ENCODE peak calls at places on chromosomes 3 and 15, in seven cellular contexts. One of them, this sample, is unnamed.

GRCh38 chr15:85625431-85625830 is 169.3 kb downstream of the KLHL25 start:
- DNase-seq in DMS 273 treated with DMSO at 0.1 percent for 48 hours: no peak
- DNase-seq in G401: no peak
- DNase-seq in endothelial cell: no peak
- DNase-seq in GM23248: no peak
- DNase-seq in iris pigment epithelial cell: no peak
- DNase-seq in activated CD4-positive, alpha-beta T cell treated with anti-CD3 and anti-CD28 coated beads, Interleukin-2, amount 50 U/mL, for 24 hours: no peak
- DNase-seq in this sample: no peak

GRCh38 chr15:80072285-80072684 is 12.8 kb downstream of the ZFAND6 start:
- DNase-seq in activated CD4-positive, alpha-beta T cell treated with anti-CD3 and anti-CD28 coated beads, Interleukin-2, amount 50 U/mL, for 24 hours: peak
- DNase-seq in iris pigment epithelial cell: peak
- DNase-seq in GM23248: peak
- DNase-seq in endothelial cell: peak
- DNase-seq in G401: peak
- DNase-seq in DMS 273 treated with DMSO at 0.1 percent for 48 hours: peak
- DNase-seq in this sample: peak

GRCh38 chr3:14548321-14548729 is 8.2 kb upstream of the GRIP2 start:
- DNase-seq in endothelial cell: peak
- DNase-seq in DMS 273 treated with DMSO at 0.1 percent for 48 hours: no peak
- DNase-seq in iris pigment epithelial cell: peak
- DNase-seq in activated CD4-positive, alpha-beta T cell treated with anti-CD3 and anti-CD28 coated beads, Interleukin-2, amount 50 U/mL, for 24 hours: peak
- DNase-seq in GM23248: peak
- DNase-seq in G401: peak
- DNase-seq in this sample: peak

GRCh38 chr3:155312781-155313180 is 19.3 kb upstream of the STRIT1 start:
- DNase-seq in activated CD4-positive, alpha-beta T cell treated with anti-CD3 and anti-CD28 coated beads, Interleukin-2, amount 50 U/mL, for 24 hours: no peak
- DNase-seq in endothelial cell: no peak
- DNase-seq in G401: no peak
- DNase-seq in iris pigment epithelial cell: peak
- DNase-seq in GM23248: peak
- DNase-seq in DMS 273 treated with DMSO at 0.1 percent for 48 hours: no peak
- DNase-seq in this sample: no peak

GRCh38 chr3:129344540-129345220 is 66.0 kb downstream of the HMCES start:
- DNase-seq in G401: no peak
- DNase-seq in activated CD4-positive, alpha-beta T cell treated with anti-CD3 and anti-CD28 coated beads, Interleukin-2, amount 50 U/mL, for 24 hours: no peak
- DNase-seq in iris pigment epithelial cell: no peak
- DNase-seq in GM23248: no peak
- DNase-seq in endothelial cell: peak
- DNase-seq in DMS 273 treated with DMSO at 0.1 percent for 48 hours: no peak
- DNase-seq in this sample: no peak

GRCh38 chr3:128133273-128133883 is 9.8 kb upstream of the RUVBL1 start:
- DNase-seq in DMS 273 treated with DMSO at 0.1 percent for 48 hours: no peak
- DNase-seq in iris pigment epithelial cell: peak
- DNase-seq in endothelial cell: peak
- DNase-seq in GM23248: peak
- DNase-seq in activated CD4-positive, alpha-beta T cell treated with anti-CD3 and anti-CD28 coated beads, Interleukin-2, amount 50 U/mL, for 24 hours: no peak
- DNase-seq in G401: peak
- DNase-seq in this sample: peak

GRCh38 chr3:111215481-111215880 is 143.9 kb downstream of the NECTIN3 start:
- DNase-seq in GM23248: peak
- DNase-seq in activated CD4-positive, alpha-beta T cell treated with anti-CD3 and anti-CD28 coated beads, Interleukin-2, amount 50 U/mL, for 24 hours: no peak
- DNase-seq in DMS 273 treated with DMSO at 0.1 percent for 48 hours: no peak
- DNase-seq in endothelial cell: no peak
- DNase-seq in G401: no peak
- DNase-seq in iris pigment epithelial cell: no peak
- DNase-seq in this sample: no peak

GRCh38 chr3:169613053-169613803 is 50.3 kb downstream of the MECOM start:
- DNase-seq in DMS 273 treated with DMSO at 0.1 percent for 48 hours: no peak
- DNase-seq in GM23248: no peak
- DNase-seq in iris pigment epithelial cell: no peak
- DNase-seq in G401: no peak
- DNase-seq in endothelial cell: no peak
- DNase-seq in activated CD4-positive, alpha-beta T cell treated with anti-CD3 and anti-CD28 coated beads, Interleukin-2, amount 50 U/mL, for 24 hours: no peak
- DNase-seq in this sample: no peak

GRCh38 chr3:141769171-141769894 is 6.1 kb downstream of the GRK7 start:
- DNase-seq in GM23248: peak
- DNase-seq in endothelial cell: no peak
- DNase-seq in iris pigment epithelial cell: peak
- DNase-seq in activated CD4-positive, alpha-beta T cell treated with anti-CD3 and anti-CD28 coated beads, Interleukin-2, amount 50 U/mL, for 24 hours: no peak
- DNase-seq in DMS 273 treated with DMSO at 0.1 percent for 48 hours: no peak
- DNase-seq in G401: no peak
- DNase-seq in this sample: no peak

GRCh38 chr3:18415836-18416235 is 9.3 kb downstream of the SATB1 start:
- DNase-seq in G401: no peak
- DNase-seq in GM23248: no peak
- DNase-seq in activated CD4-positive, alpha-beta T cell treated with anti-CD3 and anti-CD28 coated beads, Interleukin-2, amount 50 U/mL, for 24 hours: no peak
- DNase-seq in iris pigment epithelial cell: no peak
- DNase-seq in endothelial cell: no peak
- DNase-seq in DMS 273 treated with DMSO at 0.1 percent for 48 hours: no peak
- DNase-seq in this sample: no peak

GRCh38 chr3:100775669-100776068 is 66.4 kb downstream of the TFG start:
- DNase-seq in G401: no peak
- DNase-seq in DMS 273 treated with DMSO at 0.1 percent for 48 hours: no peak
- DNase-seq in activated CD4-positive, alpha-beta T cell treated with anti-CD3 and anti-CD28 coated beads, Interleukin-2, amount 50 U/mL, for 24 hours: no peak
- DNase-seq in GM23248: peak
- DNase-seq in endothelial cell: no peak
- DNase-seq in iris pigment epithelial cell: no peak
- DNase-seq in this sample: no peak

GRCh38 chr3:16182183-16182582 is 7.7 kb downstream of the GALNT15 start:
- DNase-seq in endothelial cell: no peak
- DNase-seq in activated CD4-positive, alpha-beta T cell treated with anti-CD3 and anti-CD28 coated beads, Interleukin-2, amount 50 U/mL, for 24 hours: no peak
- DNase-seq in G401: no peak
- DNase-seq in GM23248: peak
- DNase-seq in iris pigment epithelial cell: no peak
- DNase-seq in DMS 273 treated with DMSO at 0.1 percent for 48 hours: no peak
- DNase-seq in this sample: no peak

GRCh38 chr3:169052465-169053302 is 610.8 kb downstream of the MECOM start:
- DNase-seq in DMS 273 treated with DMSO at 0.1 percent for 48 hours: no peak
- DNase-seq in endothelial cell: no peak
- DNase-seq in activated CD4-positive, alpha-beta T cell treated with anti-CD3 and anti-CD28 coated beads, Interleukin-2, amount 50 U/mL, for 24 hours: no peak
- DNase-seq in iris pigment epithelial cell: no peak
- DNase-seq in GM23248: peak
- DNase-seq in G401: no peak
- DNase-seq in this sample: no peak